ENCODE peak calls at places on chromosomes 13 and 19, in ten cellular contexts. D, F, R, C, P, Q, H, O, E and K are unnamed samples.

GRCh38 chr13:80010846-80011245 is 330.1 kb downstream of the SPRY2 start:
- DNase-seq in D (no peak), F (no peak), R (no peak), C (no peak), P (no peak), Q (no peak), H (no peak), O (no peak), E (no peak), K (no peak)

GRCh38 chr13:67008075-67008668 is 222.0 kb downstream of the PCDH9 start:
- DNase-seq in D (no peak), F (no peak), R (peak; percentile 3), C (no peak), P (no peak), Q (no peak), H (no peak), O (peak; percentile 28), E (no peak), K (no peak)

GRCh38 chr19:7004313-7004931 is 16.8 kb downstream of the MBD3L2B start:
- DNase-seq in D (peak; percentile 69), F (no peak), R (peak; percentile 46), C (no peak), P (peak; percentile 20), Q (no peak), H (no peak), O (peak; percentile 65), E (no peak), K (no peak)

GRCh38 chr13:113638806-113639205 is 19.2 kb downstream of the ATP4B start:
- DNase-seq in D (no peak), F (no peak), R (no peak), C (no peak), P (no peak), Q (no peak), H (no peak), O (no peak), E (no peak), K (peak; percentile 6)

GRCh38 chr13:23320926-23321533 is 112.5 kb downstream of the SACS start:
- DNase-seq in D (no peak), F (no peak), R (no peak), C (no peak), P (no peak), Q (no peak), H (no peak), O (no peak), E (no peak), K (no peak)

GRCh38 chr13:37870895-37871550 is 1.5 kb upstream of the TRPC4 start:
- DNase-seq in D (peak; percentile 78), F (no peak), R (peak; percentile 82), C (no peak), P (no peak), Q (no peak), H (no peak), O (peak; percentile 64), E (no peak), K (no peak)

GRCh38 chr13:95523598-95523997 is 28.9 kb upstream of the CLDN10 start:
- DNase-seq in D (no peak), F (no peak), R (no peak), C (no peak), P (no peak), Q (no peak), H (no peak), O (no peak), E (no peak), K (no peak)

GRCh38 chr13:93296584-93296983 is 70.0 kb downstream of the GPC6 start:
- DNase-seq in D (no peak), F (no peak), R (no peak), C (no peak), P (no peak), Q (no peak), H (no peak), O (no peak), E (no peak), K (no peak)

GRCh38 chr19:5792224-5792623 is 1.3 kb upstream of the DUS3L start:
- DNase-seq in D (no peak), F (no peak), R (no peak), C (no peak), P (no peak), Q (no peak), H (no peak), O (no peak), E (no peak), K (no peak)

GRCh38 chr19:38526430-38526829 is 91.3 kb downstream of the MAP4K1 start:
- DNase-seq in D (no peak), F (no peak), R (no peak), C (no peak), P (no peak), Q (no peak), H (no peak), O (no peak), E (no peak), K (no peak)

GRCh38 chr13:80903911-80904310 is 563.0 kb upstream of the SPRY2 start:
- DNase-seq in D (no peak), F (no peak), R (peak; percentile 47), C (no peak), P (no peak), Q (no peak), H (no peak), O (peak; percentile 1), E (no peak), K (no peak)

GRCh38 chr19:51535535-51535934 is 4.1 kb upstream of the SIGLEC6 start:
- DNase-seq in D (no peak), F (no peak), R (no peak), C (no peak), P (no peak), Q (no peak), H (no peak), O (no peak), E (no peak), K (no peak)

GRCh38 chr13:63010072-63010658 is 1594.5 kb upstream of the PCDH20 start:
- DNase-seq in D (no peak), F (no peak), R (no peak), C (no peak), P (no peak), Q (no peak), H (no peak), O (no peak), E (no peak), K (no peak)

GRCh38 chr19:33464010-33464732 is 57.4 kb downstream of the PEPD start:
- DNase-seq in D (no peak), F (no peak), R (no peak), C (no peak), P (no peak), Q (peak; percentile 19), H (no peak), O (no peak), E (no peak), K (no peak)

GRCh38 chr13:76397413-76397812 is 488.8 kb downstream of the KCTD12 start:
- DNase-seq in D (no peak), F (no peak), R (no peak), C (no peak), P (no peak), Q (no peak), H (no peak), O (no peak), E (no peak), K (no peak)

GRCh38 chr13:109667754-109668360 is 118.5 kb downstream of the IRS2 start:
- DNase-seq in D (no peak), F (no peak), R (no peak), C (no peak), P (no peak), Q (no peak), H (no peak), O (no peak), E (no peak), K (no peak)

GRCh38 chr19:55461974-55462628 is 659 bp upstream of the ISOC2 start:
- DNase-seq in D (peak; percentile 69), F (no peak), R (peak; percentile 48), C (no peak), P (no peak), Q (no peak), H (no peak), O (no peak), E (no peak), K (no peak)

GRCh38 chr19:49890349-49891311 is 6.1 kb downstream of the IL4I1 start:
- DNase-seq in D (peak; percentile 31), F (no peak), R (no peak), C (no peak), P (no peak), Q (peak; percentile 74), H (no peak), O (peak; percentile 39), E (peak; percentile 69), K (peak; percentile 45)

GRCh38 chr19:40390084-40390742 is at the start of gene HIPK4:
- DNase-seq in D (no peak), F (no peak), R (no peak), C (no peak), P (no peak), Q (no peak), H (no peak), O (no peak), E (no peak), K (no peak)

GRCh38 chr19:2854849-2855248 is 12.3 kb upstream of the ZNF556 start:
- DNase-seq in D (no peak), F (no peak), R (no peak), C (no peak), P (no peak), Q (no peak), H (no peak), O (no peak), E (no peak), K (no peak)
- H3K9me3 ChIP-seq in D (peaks cover 8% of the 10 kb centered on the region), F (peaks cover 83% of the 10 kb centered on the region), R (peaks cover 12% of the 10 kb centered on the region), C (peaks cover 55% of the 10 kb centered on the region), P (peaks cover 64% of the 10 kb centered on the region), Q (peaks cover 16% of the 10 kb centered on the region), H (peaks cover 96% of the 10 kb centered on the region), O (peaks cover 89% of the 10 kb centered on the region), E (no peaks in the 10 kb centered on the region), K (peaks cover 2% of the 10 kb centered on the region)

DNA sequence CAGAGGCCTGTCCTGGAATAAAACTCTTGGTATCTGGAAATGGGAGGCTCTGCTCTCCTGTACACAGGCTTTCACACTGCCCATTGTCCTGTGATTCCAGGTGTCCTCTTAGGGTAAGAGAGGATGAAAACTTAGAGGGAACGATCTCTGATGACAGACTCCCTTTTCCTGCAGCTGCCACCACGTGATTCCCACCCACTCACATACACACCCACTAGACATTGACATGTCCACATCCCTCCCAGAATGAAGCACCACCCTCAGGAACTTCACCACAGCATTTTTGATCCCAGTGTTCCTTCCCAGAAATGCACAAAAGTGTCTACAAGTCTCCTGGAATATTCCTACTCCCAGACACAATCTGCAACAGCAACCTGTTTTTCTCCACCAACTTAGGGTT is 8.2 kb downstream of the ZNF429 start:
- DNase-seq in D (no peak), F (no peak), R (no peak), C (no peak), P (no peak), Q (no peak), H (no peak), O (no peak), E (no peak), K (no peak)
- H3K9me3 ChIP-seq in D (no peaks in the 10 kb centered on the region), F (peaks cover 3% of the 10 kb centered on the region), R (no peaks in the 10 kb centered on the region), C (no peaks in the 10 kb centered on the region), P (peaks cover 6% of the 10 kb centered on the region), Q (peaks cover under 1% of the 10 kb centered on the region), H (no peaks in the 10 kb centered on the region), O (peaks cover 30% of the 10 kb centered on the region), E (no peaks in the 10 kb centered on the region), K (peaks cover 10% of the 10 kb centered on the region)

GRCh38 chr13:103386341-103386740 is 320.1 kb upstream of the SLC10A2 start:
- DNase-seq in D (peak; percentile 0), F (no peak), R (peak; percentile 56), C (no peak), P (no peak), Q (no peak), H (no peak), O (peak; percentile 1), E (no peak), K (no peak)
- H3K9me3 ChIP-seq in D (no peaks in the 10 kb centered on the region), F (no peaks in the 10 kb centered on the region), R (no peaks in the 10 kb centered on the region), C (no peaks in the 10 kb centered on the region), P (no peaks in the 10 kb centered on the region), Q (no peaks in the 10 kb centered on the region), H (no peaks in the 10 kb centered on the region), O (no peaks in the 10 kb centered on the region), E (no peaks in the 10 kb centered on the region), K (peaks cover 8% of the 10 kb centered on the region)

GRCh38 chr13:103046676-103047075 is 19.5 kb downstream of the SLC10A2 start:
- DNase-seq in D (no peak), F (no peak), R (no peak), C (no peak), P (no peak), Q (no peak), H (no peak), O (no peak), E (no peak), K (no peak)
- H3K9me3 ChIP-seq in D (no peaks in the 10 kb centered on the region), F (no peaks in the 10 kb centered on the region), R (no peaks in the 10 kb centered on the region), C (no peaks in the 10 kb centered on the region), P (no peaks in the 10 kb centered on the region), Q (no peaks in the 10 kb centered on the region), H (no peaks in the 10 kb centered on the region), O (no peaks in the 10 kb centered on the region), E (no peaks in the 10 kb centered on the region), K (no peaks in the 10 kb centered on the region)